ENCODE peak calls at places on chromosomes 16 and 17, in five cellular contexts. One of them, this sample, is unnamed.

GRCh38 chr16:83847371-83848225 is 39.8 kb downstream of the HSBP1 start:
- DNase-seq in NCI-H2081: no peak
- DNase-seq in effector CD4-positive, alpha-beta T cell: no peak
- DNase-seq in iris pigment epithelial cell: no peak
- DNase-seq in hepatic stellate cell: no peak
- DNase-seq in this sample: no peak

GRCh38 chr17:47305302-47305923 is 18.3 kb upstream of the EFCAB13 start:
- DNase-seq in effector CD4-positive, alpha-beta T cell: no peak
- DNase-seq in NCI-H2081: no peak
- DNase-seq in hepatic stellate cell: peak
- DNase-seq in iris pigment epithelial cell: peak
- DNase-seq in this sample: peak

GRCh38 chr16:677306-678190 is 2.1 kb downstream of the RHBDL1 start:
- DNase-seq in effector CD4-positive, alpha-beta T cell: no peak
- DNase-seq in NCI-H2081: peak
- DNase-seq in iris pigment epithelial cell: no peak
- DNase-seq in hepatic stellate cell: no peak
- DNase-seq in this sample: no peak

GRCh38 chr17:79819085-79819484 is 20.2 kb downstream of the CBX4 start:
- DNase-seq in iris pigment epithelial cell: no peak
- DNase-seq in hepatic stellate cell: no peak
- DNase-seq in effector CD4-positive, alpha-beta T cell: no peak
- DNase-seq in NCI-H2081: no peak
- DNase-seq in this sample: no peak

GRCh38 chr17:82167028-82167427 is 45.6 kb downstream of the CCDC57 start:
- DNase-seq in iris pigment epithelial cell: no peak
- DNase-seq in hepatic stellate cell: no peak
- DNase-seq in effector CD4-positive, alpha-beta T cell: no peak
- DNase-seq in NCI-H2081: no peak
- DNase-seq in this sample: no peak

GRCh38 chr16:21194771-21195301 is 16.5 kb downstream of the ZP2 start:
- DNase-seq in effector CD4-positive, alpha-beta T cell: no peak
- DNase-seq in iris pigment epithelial cell: peak
- DNase-seq in hepatic stellate cell: peak
- DNase-seq in NCI-H2081: no peak
- DNase-seq in this sample: no peak

GRCh38 chr17:6471531-6472465 is 27.5 kb downstream of the PIMREG start:
- DNase-seq in hepatic stellate cell: peak
- DNase-seq in effector CD4-positive, alpha-beta T cell: no peak
- DNase-seq in NCI-H2081: no peak
- DNase-seq in iris pigment epithelial cell: peak
- DNase-seq in this sample: peak

GRCh38 chr17:57408064-57408811 is 151.9 kb downstream of the MSI2 start:
- DNase-seq in effector CD4-positive, alpha-beta T cell: no peak
- DNase-seq in iris pigment epithelial cell: peak
- DNase-seq in hepatic stellate cell: no peak
- DNase-seq in NCI-H2081: peak
- DNase-seq in this sample: no peak

GRCh38 chr17:63517825-63518534 is 5.2 kb upstream of the KCNH6 start:
- DNase-seq in hepatic stellate cell: no peak
- DNase-seq in NCI-H2081: no peak
- DNase-seq in effector CD4-positive, alpha-beta T cell: no peak
- DNase-seq in iris pigment epithelial cell: no peak
- DNase-seq in this sample: no peak

GRCh38 chr16:96935-97381 is 18.9 kb downstream of the MPG start:
- DNase-seq in effector CD4-positive, alpha-beta T cell: peak
- DNase-seq in NCI-H2081: peak
- DNase-seq in hepatic stellate cell: peak
- DNase-seq in iris pigment epithelial cell: peak
- DNase-seq in this sample: peak

GRCh38 chr17:32345953-32346600 is 3.9 kb upstream of the ZNF207 start:
- DNase-seq in NCI-H2081: no peak
- DNase-seq in hepatic stellate cell: no peak
- DNase-seq in iris pigment epithelial cell: no peak
- DNase-seq in effector CD4-positive, alpha-beta T cell: no peak
- DNase-seq in this sample: no peak

GRCh38 chr16:67447508-67448076 is 16.7 kb downstream of the HSD11B2 start:
- DNase-seq in iris pigment epithelial cell: no peak
- DNase-seq in NCI-H2081: no peak
- DNase-seq in hepatic stellate cell: peak
- DNase-seq in effector CD4-positive, alpha-beta T cell: peak
- DNase-seq in this sample: no peak

GRCh38 chr17:51427259-51428255 is 167.2 kb downstream of the UTP18 start:
- DNase-seq in hepatic stellate cell: no peak
- DNase-seq in iris pigment epithelial cell: no peak
- DNase-seq in NCI-H2081: peak
- DNase-seq in effector CD4-positive, alpha-beta T cell: peak
- DNase-seq in this sample: no peak

GRCh38 chr16:56930516-56931252 is 1.3 kb upstream of the HERPUD1 start:
- DNase-seq in hepatic stellate cell: no peak
- DNase-seq in iris pigment epithelial cell: no peak
- DNase-seq in effector CD4-positive, alpha-beta T cell: no peak
- DNase-seq in NCI-H2081: no peak
- DNase-seq in this sample: no peak

GRCh38 chr17:39169101-39169500 is 3.1 kb upstream of the ARL5C start:
- DNase-seq in effector CD4-positive, alpha-beta T cell: no peak
- DNase-seq in NCI-H2081: no peak
- DNase-seq in iris pigment epithelial cell: no peak
- DNase-seq in hepatic stellate cell: no peak
- DNase-seq in this sample: no peak

GRCh38 chr16:66150691-66151090 is 215.8 kb upstream of the CDH5 start:
- DNase-seq in NCI-H2081: no peak
- DNase-seq in effector CD4-positive, alpha-beta T cell: no peak
- DNase-seq in iris pigment epithelial cell: peak
- DNase-seq in hepatic stellate cell: no peak
- DNase-seq in this sample: no peak

GRCh38 chr17:45246861-45247428 is 14.9 kb downstream of the SPATA32 start:
- DNase-seq in hepatic stellate cell: peak
- DNase-seq in effector CD4-positive, alpha-beta T cell: no peak
- DNase-seq in iris pigment epithelial cell: no peak
- DNase-seq in NCI-H2081: no peak
- DNase-seq in this sample: no peak

GRCh38 chr17:38947189-38947588 is 20.0 kb downstream of the FBXO47 start:
- DNase-seq in iris pigment epithelial cell: no peak
- DNase-seq in NCI-H2081: no peak
- DNase-seq in effector CD4-positive, alpha-beta T cell: no peak
- DNase-seq in hepatic stellate cell: no peak
- DNase-seq in this sample: no peak

GRCh38 chr17:10699861-10700260 is 2.5 kb downstream of the ADPRM start:
- DNase-seq in iris pigment epithelial cell: peak
- DNase-seq in hepatic stellate cell: peak
- DNase-seq in NCI-H2081: no peak
- DNase-seq in effector CD4-positive, alpha-beta T cell: no peak
- DNase-seq in this sample: no peak

GRCh38 chr16:30951193-30951592 is 2.3 kb downstream of the ORAI3 start:
- DNase-seq in hepatic stellate cell: no peak
- DNase-seq in NCI-H2081: no peak
- DNase-seq in iris pigment epithelial cell: no peak
- DNase-seq in effector CD4-positive, alpha-beta T cell: no peak
- DNase-seq in this sample: no peak

GRCh38 chr16:11446566-11447119 is 101.4 kb downstream of the RMI2 start:
- DNase-seq in iris pigment epithelial cell: no peak
- DNase-seq in effector CD4-positive, alpha-beta T cell: no peak
- DNase-seq in NCI-H2081: peak
- DNase-seq in hepatic stellate cell: no peak
- DNase-seq in this sample: no peak

GRCh38 chr17:62444063-62444462 is 20.4 kb downstream of the METTL2A start:
- DNase-seq in iris pigment epithelial cell: no peak
- DNase-seq in hepatic stellate cell: no peak
- DNase-seq in NCI-H2081: no peak
- DNase-seq in effector CD4-positive, alpha-beta T cell: no peak
- DNase-seq in this sample: no peak

GRCh38 chr17:75133001-75133400 is 1.5 kb upstream of the NT5C start:
- DNase-seq in iris pigment epithelial cell: no peak
- DNase-seq in hepatic stellate cell: no peak
- DNase-seq in effector CD4-positive, alpha-beta T cell: no peak
- DNase-seq in NCI-H2081: no peak
- DNase-seq in this sample: no peak

GRCh38 chr17:64259922-64260321 is 3.1 kb downstream of the TEX2 start:
- DNase-seq in NCI-H2081: no peak
- DNase-seq in hepatic stellate cell: no peak
- DNase-seq in iris pigment epithelial cell: peak
- DNase-seq in effector CD4-positive, alpha-beta T cell: no peak
- DNase-seq in this sample: peak

GRCh38 chr17:77963441-77963840 is 4.9 kb downstream of the TNRC6C start:
- DNase-seq in NCI-H2081: peak
- DNase-seq in iris pigment epithelial cell: peak
- DNase-seq in hepatic stellate cell: peak
- DNase-seq in effector CD4-positive, alpha-beta T cell: peak
- DNase-seq in this sample: peak

GRCh38 chr17:28057731-28058246 is 15.3 kb downstream of the NLK start:
- DNase-seq in iris pigment epithelial cell: peak
- DNase-seq in hepatic stellate cell: no peak
- DNase-seq in effector CD4-positive, alpha-beta T cell: no peak
- DNase-seq in NCI-H2081: no peak
- DNase-seq in this sample: no peak

GRCh38 chr17:40122466-40122943 is 734 bp downstream of the MSL1 start:
- DNase-seq in effector CD4-positive, alpha-beta T cell: no peak
- DNase-seq in iris pigment epithelial cell: peak
- DNase-seq in NCI-H2081: no peak
- DNase-seq in hepatic stellate cell: peak
- DNase-seq in this sample: no peak